ENCODE peak calls at places on chromosome 18, in five cellular contexts. One of them, this sample, is unnamed.

GRCh38 chr18:46155652-46156051 is 51.5 kb downstream of the HAUS1 start:
- DNase-seq in stomach: no peak
- DNase-seq in transverse colon: no peak
- DNase-seq in CD4-positive, alpha-beta memory T cell: peak; percentile 65
- DNase-seq in mesendoderm: peak; percentile 95
- DNase-seq in this sample: no peak

GRCh38 chr18:44796505-44797198 is 116.0 kb downstream of the SETBP1 start:
- DNase-seq in stomach: no peak
- DNase-seq in transverse colon: no peak
- DNase-seq in CD4-positive, alpha-beta memory T cell: no peak
- DNase-seq in mesendoderm: no peak
- DNase-seq in this sample: no peak

GRCh38 chr18:35935805-35936204 is 36.7 kb upstream of the RMP24 start:
- DNase-seq in stomach: no peak
- DNase-seq in transverse colon: no peak
- DNase-seq in CD4-positive, alpha-beta memory T cell: no peak
- DNase-seq in mesendoderm: peak; percentile 19
- DNase-seq in this sample: no peak

GRCh38 chr18:50847192-50847591 is 27.4 kb upstream of the MRO start:
- DNase-seq in stomach: no peak
- DNase-seq in transverse colon: no peak
- DNase-seq in CD4-positive, alpha-beta memory T cell: no peak
- DNase-seq in mesendoderm: no peak
- DNase-seq in this sample: no peak

GRCh38 chr18:36441872-36442271 is 144.4 kb downstream of the FHOD3 start:
- DNase-seq in stomach: no peak
- DNase-seq in transverse colon: no peak
- DNase-seq in CD4-positive, alpha-beta memory T cell: no peak
- DNase-seq in mesendoderm: no peak
- DNase-seq in this sample: no peak

GRCh38 chr18:21361297-21361880 is 119.4 kb downstream of the GREB1L start:
- DNase-seq in stomach: no peak
- DNase-seq in transverse colon: no peak
- DNase-seq in CD4-positive, alpha-beta memory T cell: no peak
- DNase-seq in mesendoderm: no peak
- DNase-seq in this sample: no peak

GRCh38 chr18:9574473-9575115 is 39.8 kb downstream of the PPP4R1 start:
- DNase-seq in stomach: no peak
- DNase-seq in transverse colon: no peak
- DNase-seq in CD4-positive, alpha-beta memory T cell: no peak
- DNase-seq in mesendoderm: peak; percentile 5
- DNase-seq in this sample: no peak

GRCh38 chr18:77191241-77191751 is 58.4 kb upstream of the GALR1 start:
- DNase-seq in stomach: no peak
- DNase-seq in transverse colon: no peak
- DNase-seq in CD4-positive, alpha-beta memory T cell: no peak
- DNase-seq in mesendoderm: no peak
- DNase-seq in this sample: no peak

GRCh38 chr18:8107426-8107825 is 501.8 kb upstream of the RAB12 start:
- DNase-seq in stomach: no peak
- DNase-seq in transverse colon: no peak
- DNase-seq in CD4-positive, alpha-beta memory T cell: no peak
- DNase-seq in mesendoderm: no peak
- DNase-seq in this sample: no peak

GRCh38 chr18:74868461-74868860 is 270.8 kb downstream of the ZNF407 start:
- DNase-seq in stomach: no peak
- DNase-seq in transverse colon: no peak
- DNase-seq in CD4-positive, alpha-beta memory T cell: no peak
- DNase-seq in mesendoderm: peak; percentile 28
- DNase-seq in this sample: no peak

GRCh38 chr18:48539406-48540328 is 836 bp downstream of the CTIF start:
- DNase-seq in stomach: peak; percentile 32
- DNase-seq in transverse colon: peak; percentile 45
- DNase-seq in CD4-positive, alpha-beta memory T cell: peak; percentile 42
- DNase-seq in mesendoderm: peak; percentile 81
- DNase-seq in this sample: peak; percentile 76

GRCh38 chr18:30175621-30176225 is 866.8 kb downstream of the DSC3 start:
- DNase-seq in stomach: no peak
- DNase-seq in transverse colon: no peak
- DNase-seq in CD4-positive, alpha-beta memory T cell: no peak
- DNase-seq in mesendoderm: no peak
- DNase-seq in this sample: no peak

GRCh38 chr18:37362158-37362890 is 203.3 kb downstream of the CELF4 start:
- DNase-seq in stomach: no peak
- DNase-seq in transverse colon: no peak
- DNase-seq in CD4-positive, alpha-beta memory T cell: no peak
- DNase-seq in mesendoderm: peak; percentile 41
- DNase-seq in this sample: no peak

GRCh38 chr18:77133920-77134496 is 1.4 kb upstream of the MBP start:
- DNase-seq in stomach: no peak
- DNase-seq in transverse colon: peak; percentile 51
- DNase-seq in CD4-positive, alpha-beta memory T cell: no peak
- DNase-seq in mesendoderm: peak; percentile 59
- DNase-seq in this sample: no peak

GRCh38 chr18:11035814-11036213 is 113.6 kb downstream of the PIEZO2 start:
- DNase-seq in stomach: no peak
- DNase-seq in transverse colon: no peak
- DNase-seq in CD4-positive, alpha-beta memory T cell: no peak
- DNase-seq in mesendoderm: no peak
- DNase-seq in this sample: no peak

GRCh38 chr18:47754311-47755101 is 176.0 kb downstream of the SMAD2 start:
- DNase-seq in stomach: peak; percentile 43
- DNase-seq in transverse colon: peak; percentile 58
- DNase-seq in CD4-positive, alpha-beta memory T cell: peak; percentile 32
- DNase-seq in mesendoderm: peak; percentile 82
- DNase-seq in this sample: peak; percentile 7

GRCh38 chr18:53603281-53603680 is 621.2 kb downstream of the MBD2 start:
- DNase-seq in stomach: no peak
- DNase-seq in transverse colon: no peak
- DNase-seq in CD4-positive, alpha-beta memory T cell: no peak
- DNase-seq in mesendoderm: no peak
- DNase-seq in this sample: no peak

GRCh38 chr18:12598181-12598921 is 59.6 kb downstream of the SPIRE1 start:
- DNase-seq in stomach: no peak
- DNase-seq in transverse colon: no peak
- DNase-seq in CD4-positive, alpha-beta memory T cell: no peak
- DNase-seq in mesendoderm: peak; percentile 64
- DNase-seq in this sample: no peak

GRCh38 chr18:45166341-45167108 is 448.8 kb upstream of the SLC14A2 start:
- DNase-seq in stomach: no peak
- DNase-seq in transverse colon: peak; percentile 46
- DNase-seq in CD4-positive, alpha-beta memory T cell: no peak
- DNase-seq in mesendoderm: no peak
- DNase-seq in this sample: no peak

GRCh38 chr18:53004798-53005197 is 664.8 kb downstream of the DCC start:
- DNase-seq in stomach: no peak
- DNase-seq in transverse colon: no peak
- DNase-seq in CD4-positive, alpha-beta memory T cell: no peak
- DNase-seq in mesendoderm: peak; percentile 69
- DNase-seq in this sample: no peak

GRCh38 chr18:64720781-64721464 is 572.0 kb upstream of the LINC00305 start:
- DNase-seq in stomach: peak; percentile 27
- DNase-seq in transverse colon: peak; percentile 46
- DNase-seq in CD4-positive, alpha-beta memory T cell: no peak
- DNase-seq in mesendoderm: peak; percentile 1
- DNase-seq in this sample: no peak

GRCh38 chr18:48725596-48725995 is 186.8 kb downstream of the CTIF start:
- DNase-seq in stomach: no peak
- DNase-seq in transverse colon: no peak
- DNase-seq in CD4-positive, alpha-beta memory T cell: no peak
- DNase-seq in mesendoderm: no peak
- DNase-seq in this sample: no peak

GRCh38 chr18:13410471-13410870 is 191.9 kb downstream of the LDLRAD4 start:
- DNase-seq in stomach: no peak
- DNase-seq in transverse colon: no peak
- DNase-seq in CD4-positive, alpha-beta memory T cell: no peak
- DNase-seq in mesendoderm: no peak
- DNase-seq in this sample: no peak

GRCh38 chr18:8424917-8425725 is 184.1 kb upstream of the RAB12 start:
- DNase-seq in stomach: no peak
- DNase-seq in transverse colon: no peak
- DNase-seq in CD4-positive, alpha-beta memory T cell: no peak
- DNase-seq in mesendoderm: peak; percentile 92
- DNase-seq in this sample: no peak

GRCh38 chr18:63987743-63988142 is 17.9 kb downstream of the SERPINB8 start:
- DNase-seq in stomach: no peak
- DNase-seq in transverse colon: no peak
- DNase-seq in CD4-positive, alpha-beta memory T cell: no peak
- DNase-seq in mesendoderm: no peak
- DNase-seq in this sample: no peak

GRCh38 chr18:6743988-6744387 is 14.5 kb downstream of the ARHGAP28 start:
- DNase-seq in stomach: no peak
- DNase-seq in transverse colon: no peak
- DNase-seq in CD4-positive, alpha-beta memory T cell: no peak
- DNase-seq in mesendoderm: no peak
- DNase-seq in this sample: no peak

GRCh38 chr18:6745504-6746031 is 16.1 kb downstream of the ARHGAP28 start:
- DNase-seq in stomach: no peak
- DNase-seq in transverse colon: no peak
- DNase-seq in CD4-positive, alpha-beta memory T cell: no peak
- DNase-seq in mesendoderm: no peak
- DNase-seq in this sample: no peak

GRCh38 chr18:6746386-6746960 is 17.0 kb downstream of the ARHGAP28 start:
- DNase-seq in stomach: no peak
- DNase-seq in transverse colon: no peak
- DNase-seq in CD4-positive, alpha-beta memory T cell: no peak
- DNase-seq in mesendoderm: no peak
- DNase-seq in this sample: no peak

GRCh38 chr18:6747646-6748045 is 18.1 kb downstream of the ARHGAP28 start:
- DNase-seq in stomach: no peak
- DNase-seq in transverse colon: no peak
- DNase-seq in CD4-positive, alpha-beta memory T cell: no peak
- DNase-seq in mesendoderm: no peak
- DNase-seq in this sample: no peak

DNA sequence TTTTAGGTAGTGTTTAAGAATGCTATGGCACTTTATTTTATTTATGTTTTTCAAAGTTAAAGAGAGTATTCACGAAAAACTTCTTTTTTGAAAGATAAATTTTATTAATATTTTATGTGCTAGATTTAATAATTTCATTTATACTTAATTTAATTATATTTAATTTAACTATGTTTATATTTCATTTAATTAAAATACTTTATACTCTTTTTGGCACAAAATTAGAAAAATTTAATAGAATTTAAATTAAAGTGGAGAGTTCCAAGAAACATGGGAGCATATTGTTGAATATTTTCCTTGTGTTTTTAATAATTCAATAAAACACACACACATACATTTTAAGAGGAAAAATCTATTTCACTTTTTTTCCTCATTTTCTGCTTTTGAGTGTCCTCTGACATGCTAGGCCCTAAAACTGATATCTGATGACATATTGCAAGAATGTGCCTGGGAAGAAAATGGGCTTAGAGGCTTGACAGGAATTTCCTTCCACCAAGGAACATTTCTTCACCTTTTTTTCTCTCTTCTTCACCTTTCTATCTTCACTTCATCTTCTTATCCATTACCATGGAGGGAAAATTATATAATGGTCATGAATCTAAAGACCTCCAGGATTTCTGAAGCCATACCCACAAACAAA is 15.4 kb downstream of the ARHGAP28 start:
- DNase-seq in stomach: no peak
- DNase-seq in transverse colon: no peak
- DNase-seq in CD4-positive, alpha-beta memory T cell: no peak
- DNase-seq in mesendoderm: peak; percentile 83
- DNase-seq in this sample: no peak
- H3K27ac ChIP-seq in stomach: no peak overlapping the region
- H3K27ac ChIP-seq in transverse colon: no peak overlapping the region
- H3K27ac ChIP-seq in CD4-positive, alpha-beta memory T cell: no peak overlapping the region
- H3K27ac ChIP-seq in mesendoderm: no peak overlapping the region
- H3K27ac ChIP-seq in this sample: no peak overlapping the region

DNA sequence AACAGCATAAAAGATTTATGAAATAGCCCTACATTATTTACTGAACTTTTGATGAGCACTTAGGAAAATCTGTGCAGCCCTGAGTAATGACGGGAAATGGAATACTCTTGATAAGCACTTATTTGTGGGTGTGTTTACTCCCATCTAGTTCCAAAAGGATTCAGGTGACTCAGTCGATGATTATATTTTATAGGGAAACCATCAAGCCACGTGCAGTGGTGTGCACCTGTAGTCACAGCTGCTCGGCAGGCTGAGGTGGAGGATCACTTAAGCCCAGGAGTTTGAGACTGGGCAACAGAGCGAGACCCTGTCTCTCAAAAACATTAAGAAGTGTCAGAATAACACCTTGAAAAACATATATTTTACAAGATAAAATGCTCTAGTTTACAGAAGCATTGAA is 91.9 kb downstream of the CABYR start:
- DNase-seq in stomach: no peak
- DNase-seq in transverse colon: no peak
- DNase-seq in CD4-positive, alpha-beta memory T cell: no peak
- DNase-seq in mesendoderm: no peak
- DNase-seq in this sample: no peak
- H3K27ac ChIP-seq in stomach: peak overlapping the region; percentile 44
- H3K27ac ChIP-seq in transverse colon: no peak overlapping the region
- H3K27ac ChIP-seq in CD4-positive, alpha-beta memory T cell: no peak overlapping the region
- H3K27ac ChIP-seq in mesendoderm: no peak overlapping the region
- H3K27ac ChIP-seq in this sample: no peak overlapping the region

GRCh38 chr18:68267583-68267982 is 447.3 kb downstream of the TMX3 start:
- DNase-seq in stomach: no peak
- DNase-seq in transverse colon: no peak
- DNase-seq in CD4-positive, alpha-beta memory T cell: no peak
- DNase-seq in mesendoderm: no peak
- DNase-seq in this sample: no peak

GRCh38 chr18:68262697-68263293 is 452.1 kb downstream of the TMX3 start:
- DNase-seq in stomach: no peak
- DNase-seq in transverse colon: no peak
- DNase-seq in CD4-positive, alpha-beta memory T cell: no peak
- DNase-seq in mesendoderm: no peak
- DNase-seq in this sample: no peak

GRCh38 chr18:68263481-68263880 is 451.4 kb downstream of the TMX3 start:
- DNase-seq in stomach: no peak
- DNase-seq in transverse colon: no peak
- DNase-seq in CD4-positive, alpha-beta memory T cell: no peak
- DNase-seq in mesendoderm: no peak
- DNase-seq in this sample: no peak
- H3K27ac ChIP-seq in stomach: no peak overlapping the region
- H3K27ac ChIP-seq in transverse colon: no peak overlapping the region
- H3K27ac ChIP-seq in CD4-positive, alpha-beta memory T cell: no peak overlapping the region
- H3K27ac ChIP-seq in mesendoderm: no peak overlapping the region
- H3K27ac ChIP-seq in this sample: no peak overlapping the region

GRCh38 chr18:79506191-79507075 is 110.7 kb downstream of the NFATC1 start:
- DNase-seq in stomach: no peak
- DNase-seq in transverse colon: peak; percentile 11
- DNase-seq in CD4-positive, alpha-beta memory T cell: no peak
- DNase-seq in mesendoderm: peak; percentile 89
- DNase-seq in this sample: no peak

GRCh38 chr18:79508565-79509535 is 113.1 kb downstream of the NFATC1 start:
- DNase-seq in stomach: no peak
- DNase-seq in transverse colon: peak; percentile 51
- DNase-seq in CD4-positive, alpha-beta memory T cell: no peak
- DNase-seq in mesendoderm: no peak
- DNase-seq in this sample: no peak

GRCh38 chr18:79507546-79508480 is 112.1 kb downstream of the NFATC1 start:
- DNase-seq in stomach: peak; percentile 67
- DNase-seq in transverse colon: peak; percentile 60
- DNase-seq in CD4-positive, alpha-beta memory T cell: no peak
- DNase-seq in mesendoderm: no peak
- DNase-seq in this sample: peak; percentile 75

GRCh38 chr18:79509536-79509930 is 113.8 kb downstream of the NFATC1 start:
- DNase-seq in stomach: no peak
- DNase-seq in transverse colon: peak; percentile 4
- DNase-seq in CD4-positive, alpha-beta memory T cell: no peak
- DNase-seq in mesendoderm: no peak
- DNase-seq in this sample: no peak

GRCh38 chr18:79507076-79507545 is 111.4 kb downstream of the NFATC1 start:
- DNase-seq in stomach: peak; percentile 69
- DNase-seq in transverse colon: peak; percentile 39
- DNase-seq in CD4-positive, alpha-beta memory T cell: no peak
- DNase-seq in mesendoderm: no peak
- DNase-seq in this sample: peak; percentile 46
- H3K27ac ChIP-seq in stomach: peak overlapping the region; percentile 90
- H3K27ac ChIP-seq in transverse colon: peak overlapping the region; percentile 85
- H3K27ac ChIP-seq in CD4-positive, alpha-beta memory T cell: peak overlapping the region; percentile 36
- H3K27ac ChIP-seq in mesendoderm: peak overlapping the region; percentile 90
- H3K27ac ChIP-seq in this sample: peak overlapping the region; percentile 80

This sample was measured in substantia nigra.